ENCODE peak calls at places on chromosomes 1 and 21, in six cellular contexts. G, K, W, I, Z and E are unnamed samples.

GRCh38 chr1:32780628-32781267 is 36.4 kb downstream of the YARS1 start:
- DNase-seq in G (no peak), K (no peak), W (no peak), I (no peak), Z (no peak), E (no peak)

GRCh38 chr1:204069887-204070286 is 3.0 kb upstream of the SOX13 start:
- DNase-seq in G (no peak), K (no peak), W (no peak), I (no peak), Z (no peak), E (no peak)

GRCh38 chr1:179146916-179147315 is 65.0 kb downstream of the TOR3A start:
- DNase-seq in G (no peak), K (no peak), W (no peak), I (no peak), Z (no peak), E (no peak)

GRCh38 chr1:77476460-77476859 is 194.6 kb downstream of the AK5 start:
- DNase-seq in G (no peak), K (no peak), W (no peak), I (no peak), Z (no peak), E (no peak)

GRCh38 chr1:85128296-85128695 is 72.5 kb downstream of the SYDE2 start:
- DNase-seq in G (no peak), K (no peak), W (no peak), I (peak; percentile 80), Z (no peak), E (no peak)

GRCh38 chr21:23016617-23017016 is 2018.4 kb downstream of the NCAM2 start:
- DNase-seq in G (no peak), K (no peak), W (peak; percentile 28), I (no peak), Z (no peak), E (no peak)

GRCh38 chr1:55700359-55701130 is 485.4 kb upstream of the USP24 start:
- DNase-seq in G (no peak), K (no peak), W (no peak), I (peak; percentile 87), Z (no peak), E (no peak)

GRCh38 chr1:27366113-27366410 is 699 bp downstream of the MAP3K6 start:
- DNase-seq in G (peak; percentile 81), K (peak; percentile 69), W (peak; percentile 73), I (peak; percentile 78), Z (no peak), E (no peak)

GRCh38 chr1:94989398-94989797 is 62.5 kb upstream of the CNN3 start:
- DNase-seq in G (no peak), K (no peak), W (no peak), I (no peak), Z (no peak), E (no peak)

GRCh38 chr1:245516178-245516829 is 361.5 kb downstream of the KIF26B start:
- DNase-seq in G (no peak), K (no peak), W (no peak), I (no peak), Z (no peak), E (no peak)

GRCh38 chr1:85473390-85473789 is 8.4 kb upstream of the DDAH1 start:
- DNase-seq in G (no peak), K (no peak), W (no peak), I (peak; percentile 92), Z (no peak), E (peak; percentile 41)

GRCh38 chr21:35850542-35851103 is 209.7 kb downstream of the SETD4 start:
- DNase-seq in G (no peak), K (no peak), W (no peak), I (peak; percentile 35), Z (no peak), E (no peak)

GRCh38 chr1:200314085-200314750 is 95.6 kb downstream of the ZNF281 start:
- DNase-seq in G (no peak), K (no peak), W (no peak), I (peak; percentile 70), Z (no peak), E (peak; percentile 70)

GRCh38 chr1:201454568-201454967 is 14.4 kb downstream of the PHLDA3 start:
- DNase-seq in G (no peak), K (no peak), W (no peak), I (no peak), Z (no peak), E (no peak)

GRCh38 chr1:176670853-176671252 is 207.9 kb downstream of the PAPPA2 start:
- DNase-seq in G (no peak), K (no peak), W (no peak), I (no peak), Z (no peak), E (no peak)

GRCh38 chr1:203495845-203496244 is 1.9 kb downstream of the OPTC start:
- DNase-seq in G (no peak), K (no peak), W (no peak), I (no peak), Z (no peak), E (no peak)